ENCODE peak calls at places on chromosomes 2 and 18, in five cellular contexts. J is nephron progenitor cell, Q is left lung, U is psoas muscle, N is HFF-Myc. K is an unnamed sample.

GRCh38 chr18:32730620-32731021 is 42.2 kb downstream of the KLHL14 start:
- DNase-seq in J (no peak), Q (no peak), U (no peak), N (no peak), K (no peak)

GRCh38 chr2:91974401-91975129 is 2896.7 kb upstream of the TEKT4 start:
- DNase-seq in J (no peak), Q (peak), U (no peak), N (no peak), K (no peak)

GRCh38 chr18:3251963-3252277 is 4.3 kb downstream of the MYL12A start:
- DNase-seq in J (no peak), Q (no peak), U (no peak), N (no peak), K (no peak)

GRCh38 chr2:202376460-202377307 is 557 bp downstream of the BMPR2 start:
- DNase-seq in J (peak), Q (peak), U (peak), N (peak), K (no peak)

GRCh38 chr2:158575051-158575635 is 118.4 kb downstream of the PKP4 start:
- DNase-seq in J (no peak), Q (no peak), U (no peak), N (no peak), K (no peak)

GRCh38 chr2:170123593-170123992 is 54.4 kb upstream of the MYO3B start:
- DNase-seq in J (no peak), Q (no peak), U (no peak), N (peak), K (no peak)

GRCh38 chr2:223087466-223087865 is 35.5 kb downstream of the KCNE4 start:
- DNase-seq in J (no peak), Q (no peak), U (no peak), N (no peak), K (no peak)

GRCh38 chr2:101311390-101312019 is 3.0 kb upstream of the RNF149 start:
- DNase-seq in J (no peak), Q (no peak), U (no peak), N (no peak), K (no peak)

GRCh38 chr18:77016936-77017335 is 115.6 kb downstream of the MBP start:
- DNase-seq in J (no peak), Q (no peak), U (no peak), N (no peak), K (no peak)

GRCh38 chr2:39867268-39867667 is 88.2 kb upstream of the THUMPD2 start:
- DNase-seq in J (no peak), Q (no peak), U (no peak), N (no peak), K (no peak)

GRCh38 chr2:239902749-239903201 is 122.4 kb downstream of the NDUFA10 start:
- DNase-seq in J (no peak), Q (no peak), U (no peak), N (no peak), K (no peak)

GRCh38 chr2:20062615-20063545 is 11.5 kb upstream of the LAPTM4A start:
- DNase-seq in J (no peak), Q (no peak), U (peak), N (no peak), K (peak)
- TF ChIP-seq CTCF in J (no peak), Q (no peak), U (no peak), N (no peak), K (no peak)

DNA sequence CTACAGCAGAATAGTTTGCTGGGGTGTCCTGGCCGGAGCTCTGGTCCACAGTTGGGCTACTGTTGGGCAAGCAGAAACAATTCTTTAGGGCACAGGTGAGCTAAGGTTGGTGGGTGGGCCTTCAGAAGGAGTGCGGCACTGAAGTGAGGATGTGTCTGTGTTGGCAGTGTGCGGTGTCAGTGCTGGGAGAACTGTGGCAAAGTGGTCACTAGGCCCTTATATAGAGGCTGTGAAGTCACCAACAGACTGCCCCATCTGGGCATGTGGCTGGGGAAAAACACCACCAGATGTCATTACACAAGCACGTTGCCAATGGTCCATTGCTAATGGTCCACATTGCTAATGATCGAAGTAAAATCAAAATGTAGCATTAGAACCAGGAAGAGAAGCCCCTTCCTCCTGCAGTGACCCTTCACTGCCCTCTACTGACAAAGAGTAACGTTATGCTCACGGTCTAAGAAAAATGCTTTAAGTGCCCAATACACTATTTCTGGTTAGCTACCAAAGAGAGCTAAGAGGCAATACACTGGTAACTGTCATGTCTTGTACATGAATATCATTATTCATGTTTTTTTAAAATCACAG is 21.3 kb downstream of the SCN1A start:
- DNase-seq in J (peak), Q (no peak), U (peak), N (no peak), K (no peak)
- TF ChIP-seq CTCF in J (peak), Q (no peak), U (no peak), N (peak), K (peak)

GRCh38 chr2:105142239-105142638 is 99.3 kb upstream of the GPR45 start:
- DNase-seq in J (no peak), Q (no peak), U (no peak), N (no peak), K (no peak)

GRCh38 chr2:105141099-105141614 is 100.4 kb upstream of the GPR45 start:
- DNase-seq in J (no peak), Q (no peak), U (no peak), N (no peak), K (no peak)

GRCh38 chr2:105139556-105140236 is 101.8 kb downstream of the MRPS9 start:
- DNase-seq in J (no peak), Q (no peak), U (no peak), N (no peak), K (no peak)

GRCh38 chr2:105138643-105139042 is 100.8 kb downstream of the MRPS9 start:
- DNase-seq in J (no peak), Q (no peak), U (no peak), N (no peak), K (no peak)

GRCh38 chr2:105140237-105140568 is 101.3 kb upstream of the GPR45 start:
- DNase-seq in J (no peak), Q (no peak), U (no peak), N (no peak), K (no peak)
- TF ChIP-seq CTCF in J (no peak), Q (no peak), U (no peak), N (no peak), K (no peak)

DNA sequence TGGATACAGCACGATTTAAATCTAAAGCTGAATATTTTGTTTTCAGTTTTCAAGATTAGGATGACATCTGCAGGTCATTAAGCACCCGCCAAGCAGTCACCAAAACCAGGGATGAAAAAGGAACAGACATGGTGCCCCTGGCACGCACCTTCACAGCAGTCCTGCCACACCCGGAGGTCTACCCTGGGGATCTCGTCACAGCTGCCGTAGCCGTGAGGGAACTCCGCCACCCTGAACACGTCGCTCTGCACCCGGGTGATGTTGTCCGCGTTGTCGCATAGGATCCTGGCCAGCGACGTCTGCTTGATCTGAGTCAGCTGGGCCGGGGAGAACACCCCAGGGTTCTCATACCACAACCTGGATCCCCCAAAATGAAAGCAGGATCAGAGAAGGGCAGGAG is 101.1 kb downstream of the PXDN start:
- DNase-seq in J (no peak), Q (peak), U (peak), N (no peak), K (no peak)
- TF ChIP-seq CTCF in J (no peak), Q (no peak), U (no peak), N (no peak), K (no peak)

GRCh38 chr2:227323818-227324217 is 1.2 kb upstream of the MFF start:
- DNase-seq in J (no peak), Q (no peak), U (no peak), N (no peak), K (no peak)

GRCh38 chr2:227324671-227325055 is 388 bp upstream of the MFF start:
- DNase-seq in J (no peak), Q (no peak), U (no peak), N (peak), K (no peak)

GRCh38 chr2:227326783-227327182 is 1.7 kb downstream of the MFF start:
- DNase-seq in J (no peak), Q (no peak), U (no peak), N (no peak), K (no peak)

GRCh38 chr2:227325824-227326195 is 759 bp downstream of the MFF start:
- DNase-seq in J (peak), Q (peak), U (peak), N (peak), K (no peak)

GRCh38 chr2:227325056-227325823 is at the start of gene MFF:
- DNase-seq in J (peak), Q (peak), U (peak), N (peak), K (peak)
- TF ChIP-seq CTCF in J (no peak), Q (no peak), U (peak), N (no peak), K (peak)